ENCODE peak calls at places on chromosomes 12 and 14, in four cellular contexts. K, U, G and J are unnamed samples.
A peak's percentile ranks its signal among the peaks of the same experiment; 100 is the strongest.

GRCh38 chr14:80996049-80996901 is 40.9 kb downstream of the TSHR start:
- DNase-seq in G (peak; percentile 88), U (no peak), K (peak; percentile 47), J (peak; percentile 12)

GRCh38 chr12:66438601-66439000 is 136.3 kb downstream of the HELB start:
- DNase-seq in U (no peak), K (no peak), G (peak; percentile 43), J (no peak)

GRCh38 chr14:36504805-36505192 is 15.2 kb downstream of the NKX2-1 start:
- DNase-seq in K (no peak), U (no peak), G (no peak), J (no peak)

GRCh38 chr12:32400114-32400672 is 835 bp downstream of the FGD4 start:
- DNase-seq in K (no peak), U (no peak), G (no peak), J (no peak)

GRCh38 chr14:36524874-36525745 is 5.1 kb upstream of the NKX2-1 start:
- DNase-seq in G (no peak), K (peak; percentile 57), U (peak; percentile 66), J (peak; percentile 86)

GRCh38 chr12:103172447-103173112 is 215.1 kb downstream of the ASCL1 start:
- DNase-seq in U (no peak), G (no peak), K (no peak), J (no peak)

GRCh38 chr14:58942516-58942915 is 246.0 kb upstream of the DAAM1 start:
- DNase-seq in G (peak; percentile 18), K (no peak), U (no peak), J (no peak)

GRCh38 chr14:39015360-39015961 is 87.6 kb downstream of the SEC23A start:
- DNase-seq in G (peak; percentile 9), K (peak; percentile 52), U (no peak), J (peak; percentile 21)

GRCh38 chr14:75328575-75328974 is 49.9 kb downstream of the FOS start:
- DNase-seq in U (no peak), K (no peak), G (no peak), J (no peak)

GRCh38 chr12:62724947-62725447 is 210.0 kb downstream of the PPM1H start:
- DNase-seq in U (no peak), G (peak; percentile 93), K (no peak), J (no peak)

GRCh38 chr12:122190842-122191668 is 8.1 kb downstream of the LRRC43 start:
- DNase-seq in U (peak; percentile 80), K (peak; percentile 74), G (peak; percentile 48), J (peak; percentile 75)

GRCh38 chr12:51103977-51104376 is 20.6 kb upstream of the CSRNP2 start:
- DNase-seq in U (no peak), G (no peak), K (no peak), J (no peak)
- TF ChIP-seq CTCF in U (no peak), G (no peak), K (no peak), J (no peak)

DNA sequence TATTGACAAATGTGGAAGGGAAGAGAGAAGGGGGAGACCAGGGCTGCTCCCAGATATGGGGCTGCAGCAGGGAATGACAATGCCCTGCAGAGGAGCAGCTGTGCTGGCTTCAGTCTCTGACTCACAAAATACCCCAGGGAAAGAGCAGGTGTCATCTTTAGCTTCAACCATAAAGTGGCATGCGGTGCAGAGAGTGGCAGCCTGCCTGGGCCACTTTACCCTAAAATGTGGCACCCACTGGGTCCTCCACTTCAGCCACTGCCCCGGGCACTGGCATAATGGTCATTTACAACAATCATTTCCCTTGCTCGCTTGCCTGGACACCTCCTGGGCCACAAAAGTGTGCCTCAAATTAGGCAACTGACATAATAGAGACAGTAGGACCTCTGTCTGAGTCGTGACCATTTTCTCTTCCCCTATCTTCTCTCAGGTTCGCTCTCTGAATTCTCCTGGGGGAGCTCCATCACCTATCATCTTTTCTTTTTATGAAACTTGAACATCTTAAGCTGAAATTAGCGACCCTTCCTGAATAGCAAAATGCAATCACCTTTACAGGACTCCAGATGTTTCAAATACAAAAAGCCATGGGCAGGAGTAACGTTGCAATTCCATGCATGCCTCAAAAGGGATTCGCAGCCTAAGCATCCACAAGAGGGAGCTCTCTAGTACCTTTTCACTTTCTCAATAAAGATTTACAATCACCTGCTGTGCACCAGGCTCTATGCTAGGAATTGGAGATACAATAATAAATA is 179.9 kb upstream of the ATF7IP start:
- DNase-seq in G (peak; percentile 38), U (no peak), K (peak; percentile 34), J (peak; percentile 39)
- TF ChIP-seq CTCF in G (peak; percentile 88), U (peak; percentile 42), K (peak; percentile 84), J (peak; percentile 74)

GRCh38 chr12:92971869-92972524 is 42.9 kb upstream of the EEA1 start:
- DNase-seq in U (no peak), K (no peak), G (peak; percentile 73), J (no peak)
- TF ChIP-seq CTCF in U (no peak), K (no peak), G (no peak), J (no peak)

GRCh38 chr14:100639280-100639679 is 52.1 kb upstream of the BEGAIN start:
- DNase-seq in G (no peak), U (no peak), K (no peak), J (no peak)

GRCh38 chr14:100640481-100641273 is 53.5 kb upstream of the BEGAIN start:
- DNase-seq in U (no peak), G (no peak), K (no peak), J (no peak)

GRCh38 chr14:100638211-100638855 is 51.1 kb upstream of the BEGAIN start:
- DNase-seq in K (no peak), U (no peak), G (no peak), J (no peak)

GRCh38 chr14:100644383-100644782 is 57.2 kb upstream of the BEGAIN start:
- DNase-seq in K (no peak), U (no peak), G (no peak), J (no peak)

DNA sequence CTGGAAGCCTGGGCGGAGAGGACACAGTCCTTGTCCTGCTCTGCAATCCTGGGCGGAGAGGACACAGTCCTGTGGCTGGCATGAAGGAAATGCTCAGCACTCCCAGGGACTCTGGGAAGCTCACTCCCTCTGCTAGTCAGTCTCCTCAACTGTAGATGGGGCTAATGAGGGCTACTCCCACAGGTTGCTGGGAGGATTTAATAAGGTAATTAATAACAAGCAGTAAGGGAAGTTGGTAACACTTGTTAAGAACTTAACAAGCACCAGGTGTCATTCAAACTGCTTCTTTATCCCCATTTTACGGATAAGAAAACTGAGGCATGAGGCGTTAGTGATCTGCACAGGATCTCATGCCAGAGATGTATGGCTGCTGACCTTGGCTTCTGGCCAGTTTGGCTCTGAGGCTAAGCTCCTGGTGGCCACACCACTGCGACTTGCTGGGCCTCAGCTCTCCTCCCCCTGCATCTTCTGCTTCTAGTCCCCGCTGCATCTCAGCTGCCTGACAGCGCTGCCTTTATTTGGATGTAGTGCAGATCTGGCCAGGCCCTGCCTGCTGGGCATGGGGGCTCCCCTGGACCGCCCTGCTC is 54.1 kb upstream of the BEGAIN start:
- DNase-seq in K (peak; percentile 46), U (no peak), G (no peak), J (no peak)
- TF ChIP-seq CTCF in K (no peak), U (no peak), G (no peak), J (no peak)

DNA sequence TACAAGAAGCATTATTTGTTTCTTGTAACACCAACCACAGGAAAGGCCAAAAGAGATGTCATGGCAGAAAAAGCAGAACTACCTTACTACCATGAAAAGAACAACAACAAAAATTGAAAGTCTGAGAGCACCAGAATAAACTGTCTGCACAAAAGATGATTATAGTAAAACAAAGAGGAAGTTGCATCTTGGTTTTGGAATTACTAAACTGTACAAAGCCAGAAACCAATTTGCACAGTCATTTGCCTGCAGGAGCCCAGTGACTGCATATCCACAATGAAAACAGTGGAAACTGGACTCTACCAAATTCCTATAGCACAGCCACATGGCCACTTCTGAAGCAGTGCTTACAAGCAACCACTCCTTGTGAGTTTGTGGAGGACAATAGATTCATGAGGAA is 276.2 kb downstream of the SSPN start:
- DNase-seq in U (no peak), K (no peak), G (peak; percentile 46), J (no peak)
- TF ChIP-seq CTCF in U (no peak), K (no peak), G (no peak), J (no peak)

GRCh38 chr12:2051700-2052625 is 824 bp upstream of the CACNA1C start:
- DNase-seq in K (no peak), G (no peak), U (no peak), J (peak; percentile 59)

GRCh38 chr12:2057041-2057792 is 4.4 kb downstream of the CACNA1C start:
- DNase-seq in K (peak; percentile 82), U (peak; percentile 77), G (no peak), J (peak; percentile 88)

GRCh38 chr12:2053675-2054070 is 886 bp downstream of the CACNA1C start:
- DNase-seq in U (peak; percentile 58), K (no peak), G (peak; percentile 25), J (peak; percentile 66)

GRCh38 chr12:2052861-2053674 is at the start of gene CACNA1C:
- DNase-seq in K (peak; percentile 64), U (peak; percentile 71), G (peak; percentile 49), J (peak; percentile 81)

GRCh38 chr12:2054091-2055018 is 1.6 kb downstream of the CACNA1C start:
- DNase-seq in U (no peak), G (no peak), K (no peak), J (peak; percentile 25)
- TF ChIP-seq CTCF in U (no peak), G (no peak), K (no peak), J (no peak)

GRCh38 chr14:90986510-90986909 is 73.9 kb downstream of the RPS6KA5 start:
- DNase-seq in K (no peak), G (no peak), U (no peak), J (no peak)

GRCh38 chr14:90985601-90986242 is 74.7 kb downstream of the RPS6KA5 start:
- DNase-seq in G (no peak), K (no peak), U (no peak), J (no peak)

GRCh38 chr14:90983560-90983959 is 76.9 kb downstream of the RPS6KA5 start:
- DNase-seq in U (no peak), K (no peak), G (no peak), J (no peak)

GRCh38 chr14:90979451-90979850 is 81.0 kb downstream of the RPS6KA5 start:
- DNase-seq in G (no peak), U (no peak), K (no peak), J (no peak)

GRCh38 chr14:90981658-90982057 is 78.8 kb downstream of the RPS6KA5 start:
- DNase-seq in U (no peak), G (no peak), K (no peak), J (no peak)
- TF ChIP-seq CTCF in U (no peak), G (no peak), K (no peak), J (no peak)

DNA sequence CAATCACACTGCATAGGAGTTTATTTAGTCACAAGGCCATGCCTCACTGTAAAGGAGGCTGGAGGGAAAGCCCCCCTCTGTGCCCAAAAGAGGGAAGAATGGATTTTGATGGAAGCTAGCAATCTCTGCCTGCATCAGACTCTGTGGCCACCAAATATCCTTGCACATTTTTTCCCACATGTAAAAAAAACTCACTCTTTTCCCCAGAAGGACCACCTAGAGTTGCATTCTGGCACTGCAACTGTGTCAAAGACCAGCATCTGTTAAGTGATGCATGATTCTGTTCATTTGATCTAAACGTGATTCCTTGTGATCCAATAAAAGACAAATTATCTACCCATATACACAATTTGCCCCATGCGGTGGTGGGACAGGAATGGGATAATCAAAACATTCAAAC is 8.0 kb downstream of the RHOJ start:
- DNase-seq in K (no peak), G (no peak), U (no peak), J (no peak)
- TF ChIP-seq CTCF in K (peak; percentile 25), G (peak; percentile 34), U (no peak), J (peak; percentile 38)

GRCh38 chr12:52050771-52051541 is at the start of gene NR4A1:
- DNase-seq in G (peak; percentile 91), U (peak; percentile 99), K (peak; percentile 96), J (peak; percentile 99)
- TF ChIP-seq CTCF in G (peak; percentile 65), U (no peak), K (peak; percentile 15), J (no peak)